ENCODE peak calls at places on chromosomes 3 and 15, in nine cellular contexts. X is GM23338, Y is esophagus muscularis mucosa, L is breast epithelium, R is Panc1, N is endothelial cell of umbilical vein, A is upper lobe of left lung, P is sigmoid colon, T is suprapubic skin. U is an unnamed sample. For H3K36me3, the result is how much of the 10 kb centered on the place peaks cover.

GRCh38 chr3:77605865-77606264 is 566.0 kb downstream of the ROBO2 start:
- DNase-seq in X (no peak), Y (no peak), L (no peak), R (no peak), N (no peak), A (no peak), P (no peak), T (no peak), U (no peak)

GRCh38 chr3:136291302-136291701 is 41.2 kb downstream of the PCCB start:
- DNase-seq in X (no peak), Y (no peak), L (no peak), R (no peak), N (no peak), A (no peak), P (no peak), T (no peak), U (no peak)

GRCh38 chr15:98155356-98155755 is 194.9 kb downstream of the ARRDC4 start:
- DNase-seq in X (no peak), Y (no peak), L (no peak), R (no peak), N (no peak), A (no peak), P (no peak), T (no peak), U (no peak)

GRCh38 chr3:97712919-97713318 is 51.6 kb upstream of the ARL6 start:
- DNase-seq in X (no peak), Y (no peak), L (no peak), R (no peak), N (no peak), A (no peak), P (no peak), T (no peak), U (no peak)

GRCh38 chr3:107272885-107273284 is 104.4 kb upstream of the CCDC54 start:
- DNase-seq in X (no peak), Y (no peak), L (no peak), R (no peak), N (no peak), A (no peak), P (no peak), T (no peak), U (no peak)

GRCh38 chr3:72361990-72362389 is 486.3 kb downstream of the SHQ1 start:
- DNase-seq in X (no peak), Y (no peak), L (no peak), R (no peak), N (no peak), A (no peak), P (no peak), T (no peak), U (no peak)

GRCh38 chr15:51874751-51875644 is 45.5 kb downstream of the TMOD3 start:
- DNase-seq in X (peak), Y (no peak), L (no peak), R (peak), N (peak), A (no peak), P (peak), T (no peak), U (no peak)

GRCh38 chr3:13850161-13850945 is 29.5 kb downstream of the WNT7A start:
- DNase-seq in X (peak), Y (no peak), L (no peak), R (no peak), N (no peak), A (peak), P (no peak), T (no peak), U (no peak)

GRCh38 chr15:101361418-101361817 is 66.4 kb upstream of the SNRPA1 start:
- DNase-seq in X (no peak), Y (no peak), L (no peak), R (no peak), N (no peak), A (no peak), P (no peak), T (no peak), U (no peak)

GRCh38 chr15:25846377-25846776 is 16.8 kb downstream of the ATP10A start:
- DNase-seq in X (no peak), Y (no peak), L (no peak), R (no peak), N (no peak), A (no peak), P (no peak), T (no peak), U (no peak)

GRCh38 chr15:99511865-99512632 is 53.7 kb upstream of the MEF2A start:
- DNase-seq in X (no peak), Y (no peak), L (no peak), R (no peak), N (no peak), A (no peak), P (no peak), T (no peak), U (no peak)

GRCh38 chr3:104510091-104510860 is 856.4 kb upstream of the ALCAM start:
- DNase-seq in X (no peak), Y (no peak), L (no peak), R (no peak), N (no peak), A (no peak), P (no peak), T (no peak), U (no peak)

GRCh38 chr3:32422943-32423342 is 31.3 kb downstream of the CMTM7 start:
- DNase-seq in X (no peak), Y (peak), L (no peak), R (no peak), N (no peak), A (no peak), P (no peak), T (no peak), U (peak)

GRCh38 chr15:99454941-99455795 is 110.6 kb upstream of the MEF2A start:
- DNase-seq in X (no peak), Y (peak), L (no peak), R (no peak), N (peak), A (no peak), P (peak), T (peak), U (peak)

GRCh38 chr3:183285828-183286457 is 32.9 kb downstream of the B3GNT5 start:
- DNase-seq in X (no peak), Y (peak), L (no peak), R (peak), N (peak), A (no peak), P (peak), T (peak), U (peak)

GRCh38 chr15:86624261-86625036 is 544.8 kb downstream of the AGBL1 start:
- DNase-seq in X (peak), Y (no peak), L (no peak), R (peak), N (peak), A (no peak), P (peak), T (no peak), U (no peak)

GRCh38 chr15:41811432-41812195 is 16.3 kb upstream of the JMJD7 start:
- DNase-seq in X (peak), Y (peak), L (peak), R (peak), N (peak), A (peak), P (peak), T (peak), U (no peak)

GRCh38 chr15:41585140-41586047 is 26.4 kb downstream of the TYRO3 start:
- DNase-seq in X (peak), Y (no peak), L (no peak), R (peak), N (peak), A (peak), P (no peak), T (no peak), U (no peak)

GRCh38 chr3:142796823-142797222 is 73.0 kb downstream of the TRPC1 start:
- DNase-seq in X (no peak), Y (no peak), L (no peak), R (no peak), N (no peak), A (no peak), P (no peak), T (no peak), U (no peak)

GRCh38 chr3:53005854-53006513 is 39.9 kb downstream of the SFMBT1 start:
- DNase-seq in X (no peak), Y (no peak), L (no peak), R (no peak), N (no peak), A (no peak), P (no peak), T (no peak), U (no peak)

GRCh38 chr15:79339588-79340314 is 28.8 kb downstream of the TMED3 start:
- DNase-seq in X (peak), Y (no peak), L (no peak), R (peak), N (peak), A (no peak), P (no peak), T (no peak), U (no peak)

GRCh38 chr3:120048355-120048754 is 45.9 kb downstream of the GSK3B start:
- DNase-seq in X (no peak), Y (no peak), L (no peak), R (no peak), N (no peak), A (no peak), P (no peak), T (no peak), U (no peak)

GRCh38 chr3:18454766-18455165 is 29.6 kb upstream of the SATB1 start:
- DNase-seq in X (no peak), Y (no peak), L (no peak), R (no peak), N (no peak), A (no peak), P (no peak), T (no peak), U (no peak)

GRCh38 chr3:185511711-185512110 is 12.9 kb upstream of the TMEM41A start:
- DNase-seq in X (no peak), Y (no peak), L (no peak), R (no peak), N (no peak), A (no peak), P (no peak), T (no peak), U (no peak)

GRCh38 chr15:89494941-89495637 is 1.3 kb downstream of the RHCG start:
- DNase-seq in X (peak), Y (no peak), L (no peak), R (no peak), N (no peak), A (no peak), P (peak), T (peak), U (peak)

GRCh38 chr3:100590840-100591147 is 18.6 kb upstream of the ADGRG7 start:
- DNase-seq in X (no peak), Y (no peak), L (no peak), R (no peak), N (no peak), A (no peak), P (no peak), T (no peak), U (no peak)

GRCh38 chr3:102480139-102480538 is 45.3 kb downstream of the ZPLD1 start:
- DNase-seq in X (no peak), Y (no peak), L (no peak), R (no peak), N (no peak), A (no peak), P (no peak), T (no peak), U (no peak)

GRCh38 chr3:29912600-29913288 is 631.9 kb downstream of the RBMS3 start:
- DNase-seq in X (no peak), Y (no peak), L (no peak), R (no peak), N (no peak), A (no peak), P (no peak), T (no peak), U (no peak)
- TF ChIP-seq POLR2AphosphoS5 in X (no peak), Y (no peak), L (no peak), R (no peak), N (no peak), A (no peak), P (no peak), T (no peak), U (no peak)

GRCh38 chr15:40235201-40235890 is 3.5 kb upstream of the PAK6 start:
- DNase-seq in X (peak), Y (no peak), L (no peak), R (no peak), N (no peak), A (no peak), P (no peak), T (no peak), U (no peak)
- H3K36me3 ChIP-seq in X (under half), Y (under half), L (under half), R (under half), N (under half), A (under half), P (under half), T (under half), U (under half)

GRCh38 chr15:47411733-47412530 is 305.4 kb upstream of the SEMA6D start:
- DNase-seq in X (no peak), Y (no peak), L (no peak), R (no peak), N (peak), A (no peak), P (no peak), T (no peak), U (no peak)
- TF ChIP-seq POLR2AphosphoS5 in X (no peak), Y (no peak), L (no peak), R (no peak), N (no peak), A (no peak), P (no peak), T (no peak), U (no peak)

DNA sequence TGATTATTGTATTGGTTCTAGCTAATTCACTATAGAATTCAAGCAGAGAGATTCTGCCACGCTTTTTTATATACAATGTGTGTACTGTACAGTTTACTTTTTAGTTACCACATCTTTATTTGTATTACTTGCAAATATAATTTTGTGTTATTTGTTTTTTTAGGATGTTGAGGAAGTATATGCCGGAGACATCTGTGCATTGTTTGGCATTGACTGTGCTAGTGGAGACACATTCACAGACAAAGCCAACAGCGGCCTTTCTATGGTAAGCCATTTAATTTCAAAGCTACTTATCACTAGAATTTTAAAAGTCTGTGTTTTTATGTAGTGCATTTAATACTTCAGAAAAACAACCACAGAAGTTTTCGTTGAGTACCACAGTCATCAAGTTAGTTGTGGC is 11.7 kb downstream of the LXN start:
- DNase-seq in X (no peak), Y (no peak), L (no peak), R (no peak), N (peak), A (no peak), P (no peak), T (no peak), U (no peak)
- H3K36me3 ChIP-seq in X (under half), Y (half or more), L (under half), R (half or more), N (under half), A (under half), P (under half), T (half or more), U (under half)

GRCh38 chr3:4986175-4986610 is 7.0 kb downstream of the BHLHE40 start:
- DNase-seq in X (no peak), Y (no peak), L (no peak), R (no peak), N (no peak), A (no peak), P (no peak), T (no peak), U (no peak)

GRCh38 chr3:4984511-4984864 is 5.3 kb downstream of the BHLHE40 start:
- DNase-seq in X (no peak), Y (no peak), L (no peak), R (no peak), N (no peak), A (no peak), P (no peak), T (no peak), U (no peak)

GRCh38 chr3:4986611-4987373 is 7.6 kb downstream of the BHLHE40 start:
- DNase-seq in X (peak), Y (peak), L (peak), R (no peak), N (peak), A (peak), P (peak), T (peak), U (peak)

GRCh38 chr3:4983739-4984510 is 4.7 kb downstream of the BHLHE40 start:
- DNase-seq in X (no peak), Y (no peak), L (no peak), R (no peak), N (peak), A (no peak), P (no peak), T (peak), U (no peak)

DNA sequence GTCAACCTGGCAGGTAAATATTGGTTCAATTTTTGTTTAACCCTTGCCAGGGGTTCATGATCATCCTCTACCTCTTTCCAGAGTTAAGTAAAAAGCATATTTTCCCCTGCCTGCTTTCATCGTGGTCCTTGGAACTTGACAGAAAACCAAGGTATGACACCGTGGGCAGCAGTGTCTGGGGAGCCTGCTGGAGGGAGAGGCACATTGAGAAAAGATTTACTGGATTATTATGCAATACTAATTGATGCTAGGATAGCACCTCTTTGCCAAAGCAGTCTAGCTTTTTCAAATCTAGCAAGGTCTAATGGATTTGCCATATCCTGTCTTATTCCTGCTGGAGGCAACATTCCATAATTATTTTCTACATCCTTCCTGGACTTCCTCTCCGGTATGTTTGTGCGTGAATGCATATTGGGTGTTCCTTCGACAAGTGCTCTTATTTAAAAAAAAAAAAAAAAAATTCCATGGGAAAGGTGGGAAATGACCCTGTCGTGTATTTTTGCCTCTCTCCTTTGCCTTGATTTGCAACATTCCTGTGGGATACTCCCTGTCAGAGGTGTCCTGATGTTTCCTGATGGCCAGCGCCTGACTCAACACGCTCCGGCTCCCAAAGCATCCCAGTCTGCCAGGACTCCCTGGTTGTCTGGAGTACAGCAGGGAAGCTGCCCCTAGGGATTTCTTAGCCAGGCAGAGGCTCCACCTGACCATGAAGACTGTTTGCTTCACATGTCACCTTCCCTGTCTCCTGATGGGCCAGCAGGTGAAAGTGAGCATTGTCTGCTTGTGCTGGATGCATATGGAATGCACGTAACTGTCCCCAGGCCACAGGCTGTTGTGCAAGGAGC is 6.3 kb downstream of the BHLHE40 start:
- DNase-seq in X (peak), Y (no peak), L (peak), R (no peak), N (peak), A (no peak), P (no peak), T (no peak), U (no peak)
- TF ChIP-seq POLR2AphosphoS5 in X (no peak), Y (peak), L (peak), R (no peak), N (peak), A (peak), P (no peak), T (no peak), U (peak)

DNA sequence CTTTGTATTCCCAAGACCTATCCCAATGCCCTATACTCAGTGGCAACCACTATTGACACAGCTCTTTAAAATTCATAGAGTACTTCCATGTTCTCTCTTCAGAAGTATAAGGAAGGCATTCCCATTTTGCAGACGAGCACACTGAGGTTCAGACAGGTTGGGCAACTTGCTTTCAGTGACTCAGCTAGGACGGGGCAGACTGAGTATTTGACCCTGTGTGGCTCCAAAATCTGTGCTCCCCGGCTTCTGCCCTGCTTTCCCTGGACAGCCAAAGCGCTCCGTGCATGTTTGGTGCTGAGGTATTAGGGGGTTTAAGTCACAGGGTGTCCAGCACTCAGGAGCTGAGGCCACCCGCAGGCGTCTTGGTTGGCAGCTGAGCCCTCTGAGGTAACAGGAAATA is 59.5 kb downstream of the CEMIP start:
- DNase-seq in X (no peak), Y (no peak), L (no peak), R (no peak), N (no peak), A (no peak), P (no peak), T (no peak), U (no peak)
- H3K36me3 ChIP-seq in X (under half), Y (under half), L (under half), R (under half), N (under half), A (under half), P (under half), T (under half), U (under half)

U was measured in vagina.